ENCODE peak calls at places on chromosomes 4 and X, in ten cellular contexts. B, L, F, R, M, G, C, V, Z and Y are unnamed samples.

GRCh38 chr4:109169160-109169559 is 133.3 kb downstream of the COL25A1 start:
- DNase-seq in L (no peak), G (no peak), F (no peak), Z (no peak), R (no peak), B (no peak), M (no peak), C (no peak), V (no peak), Y (no peak)

GRCh38 chrX:134171661-134172587 is 65.1 kb upstream of the CCDC160 start:
- DNase-seq in F (no peak), B (no peak), Z (peak), L (peak), R (peak), M (no peak), C (peak), V (no peak), G (no peak), Y (peak)

GRCh38 chr4:120052840-120053239 is 13.8 kb downstream of the MAD2L1 start:
- DNase-seq in R (peak), M (no peak), L (peak), B (no peak), V (peak), Z (no peak), C (no peak), G (no peak), F (no peak), Y (no peak)

GRCh38 chrX:7145454-7145853 is 2.1 kb upstream of the STS start:
- DNase-seq in C (no peak), M (no peak), G (no peak), L (no peak), B (no peak), R (no peak), F (no peak), V (no peak), Z (no peak), Y (no peak)

GRCh38 chr4:82753238-82753637 is 45.4 kb downstream of the SCD5 start:
- DNase-seq in B (no peak), L (no peak), G (no peak), Z (no peak), C (peak), F (no peak), R (no peak), V (no peak), M (no peak), Y (no peak)

GRCh38 chr4:137819964-137820383 is 287.7 kb upstream of the PCDH18 start:
- DNase-seq in M (no peak), C (peak), Z (no peak), V (peak), L (no peak), R (peak), B (no peak), G (no peak), F (no peak), Y (no peak)

GRCh38 chr4:107261241-107261874 is 225.2 kb upstream of the DKK2 start:
- DNase-seq in R (no peak), G (no peak), B (no peak), F (no peak), M (no peak), L (no peak), C (no peak), V (peak), Z (no peak), Y (no peak)

GRCh38 chr4:6632125-6632524 is 8.4 kb upstream of the MRFAP1 start:
- DNase-seq in V (no peak), M (no peak), Z (no peak), R (no peak), L (no peak), F (no peak), C (no peak), G (no peak), B (no peak), Y (no peak)

GRCh38 chrX:119870626-119871131 is 854 bp downstream of the RNF113A start:
- DNase-seq in L (no peak), R (peak), V (peak), C (peak), Z (peak), G (no peak), M (no peak), F (peak), B (no peak), Y (peak)

GRCh38 chrX:82945332-82945731 is 562.8 kb upstream of the POU3F4 start:
- DNase-seq in L (no peak), G (no peak), F (no peak), R (no peak), Z (no peak), M (no peak), B (no peak), V (no peak), C (no peak), Y (no peak)

GRCh38 chr4:175504316-175504715 is 307.7 kb downstream of the GPM6A start:
- DNase-seq in Z (no peak), G (no peak), B (no peak), F (no peak), R (no peak), L (no peak), C (no peak), M (no peak), V (peak), Y (no peak)

GRCh38 chr4:23737571-23737970 is 152.3 kb downstream of the PPARGC1A start:
- DNase-seq in Z (no peak), V (no peak), F (no peak), G (no peak), R (no peak), L (no peak), M (no peak), C (no peak), B (no peak), Y (no peak)

GRCh38 chrX:130984782-130985181 is 73.4 kb upstream of the ARHGAP36 start:
- DNase-seq in R (no peak), L (no peak), C (no peak), V (no peak), B (no peak), G (no peak), F (no peak), M (no peak), Z (no peak), Y (no peak)

GRCh38 chr4:138305055-138305454 is 62.9 kb upstream of the SLC7A11 start:
- DNase-seq in M (no peak), G (no peak), C (no peak), V (no peak), B (no peak), R (no peak), F (no peak), L (no peak), Z (no peak), Y (no peak)